ENCODE peak calls at places on chromosome 17, in five cellular contexts. B is epithelial cell of prostate; C is HCT116; A is CD8-positive, alpha-beta T cell; O is dorsolateral prefrontal cortex. S is an unnamed sample.

GRCh38 chr17:78727476-78728229 is 54.4 kb downstream of the CYTH1 start:
- DNase-seq in O (no peak), C (no peak), A (no peak), B (no peak), S (no peak)

GRCh38 chr17:40607641-40608040 is 40.0 kb downstream of the SMARCE1 start:
- DNase-seq in A (peak; percentile 76), O (no peak), B (no peak), C (no peak), S (no peak)

GRCh38 chr17:77391668-77392375 is 251.1 kb downstream of the SEC14L1 start:
- DNase-seq in B (no peak), O (no peak), C (no peak), A (peak; percentile 50), S (no peak)

GRCh38 chr17:38415250-38416194 is 12.7 kb upstream of the ARHGAP23 start:
- DNase-seq in B (no peak), C (peak; percentile 23), O (peak; percentile 58), A (no peak), S (peak; percentile 16)

GRCh38 chr17:41393826-41394225 is 3.6 kb downstream of the KRT31 start:
- DNase-seq in A (no peak), B (no peak), C (no peak), O (no peak), S (no peak)

GRCh38 chr17:81419333-81419885 is 24.2 kb downstream of the BAHCC1 start:
- DNase-seq in C (peak; percentile 71), B (no peak), A (no peak), O (no peak), S (peak; percentile 58)

GRCh38 chr17:21211825-21212479 is 2.0 kb downstream of the TMEM11 start:
- DNase-seq in B (no peak), C (no peak), O (no peak), A (no peak), S (no peak)

GRCh38 chr17:38659415-38659814 is 15.3 kb downstream of the EPOP start:
- DNase-seq in A (no peak), B (no peak), C (no peak), O (no peak), S (no peak)

GRCh38 chr17:51422634-51423033 is 162.3 kb downstream of the UTP18 start:
- DNase-seq in B (no peak), A (no peak), C (no peak), O (no peak), S (no peak)

GRCh38 chr17:81831957-81832607 is 1.0 kb downstream of the MCRIP1 start:
- DNase-seq in O (no peak), C (no peak), A (peak; percentile 71), B (no peak), S (no peak)

GRCh38 chr17:38749222-38750043 is 1.3 kb upstream of the PCGF2 start:
- DNase-seq in O (peak; percentile 70), C (peak; percentile 56), B (no peak), A (no peak), S (no peak)

GRCh38 chr17:45123930-45124796 is 8.2 kb downstream of the PLCD3 start:
- DNase-seq in A (no peak), C (peak; percentile 69), B (no peak), O (no peak), S (no peak)

GRCh38 chr17:64276961-64277505 is 14.0 kb upstream of the TEX2 start:
- DNase-seq in B (no peak), O (no peak), A (no peak), C (no peak), S (no peak)

GRCh38 chr17:11885051-11885450 is 112.2 kb downstream of the ZNF18 start:
- DNase-seq in B (no peak), A (no peak), O (no peak), C (no peak), S (no peak)

GRCh38 chr17:81429813-81430510 is 34.7 kb downstream of the BAHCC1 start:
- DNase-seq in B (no peak), C (no peak), O (no peak), A (no peak), S (peak; percentile 35)

GRCh38 chr17:72422505-72423285 is 301.9 kb downstream of the SOX9 start:
- DNase-seq in B (no peak), A (no peak), C (peak; percentile 95), O (no peak), S (no peak)

GRCh38 chr17:46771601-46772012 is 46.9 kb downstream of the WNT3 start:
- DNase-seq in O (no peak), A (no peak), C (no peak), B (no peak), S (no peak)

GRCh38 chr17:34171245-34171818 is 83.8 kb upstream of the CCL2 start:
- DNase-seq in A (peak; percentile 45), O (peak; percentile 30), C (peak; percentile 12), B (no peak), S (no peak)

GRCh38 chr17:42548070-42548837 is 4.5 kb upstream of the HSD17B1 start:
- DNase-seq in O (peak; percentile 75), C (no peak), A (peak; percentile 80), B (no peak), S (no peak)

GRCh38 chr17:57281887-57282653 is 25.7 kb downstream of the MSI2 start:
- DNase-seq in B (no peak), C (no peak), A (no peak), O (no peak), S (no peak)

GRCh38 chr17:17120716-17121115 is 78.5 kb downstream of the MPRIP start:
- DNase-seq in A (no peak), B (no peak), O (no peak), C (no peak), S (no peak)

GRCh38 chr17:37717627-37718382 is 27.1 kb downstream of the HNF1B start:
- DNase-seq in C (no peak), O (no peak), B (no peak), A (no peak), S (no peak)

GRCh38 chr17:78375401-78376079 is 2.9 kb upstream of the PGS1 start:
- DNase-seq in C (no peak), O (no peak), A (no peak), B (no peak), S (no peak)

GRCh38 chr17:72477529-72477928 is 356.7 kb downstream of the SOX9 start:
- DNase-seq in B (no peak), C (no peak), A (no peak), O (peak; percentile 27), S (no peak)

GRCh38 chr17:73645050-73645871 is 1.0 kb upstream of the SDK2 start:
- DNase-seq in C (no peak), A (peak; percentile 37), O (peak; percentile 39), B (peak; percentile 22), S (peak; percentile 50)

GRCh38 chr17:17304521-17304985 is 1.4 kb downstream of the NT5M start:
- DNase-seq in O (no peak), B (no peak), A (peak; percentile 46), C (no peak), S (no peak)

GRCh38 chr17:60170835-60171752 is 21.3 kb downstream of the CA4 start:
- DNase-seq in A (no peak), B (no peak), C (no peak), O (peak; percentile 55), S (no peak)

GRCh38 chr17:17766351-17767095 is 70.3 kb downstream of the SREBF1 start:
- DNase-seq in C (no peak), O (no peak), B (no peak), A (no peak), S (peak; percentile 30)

GRCh38 chr17:46875849-46876352 is 24.5 kb downstream of the WNT9B start:
- DNase-seq in B (no peak), C (no peak), A (no peak), O (no peak), S (no peak)

GRCh38 chr17:61002316-61002736 is 324.7 kb downstream of the BCAS3 start:
- DNase-seq in O (no peak), C (peak; percentile 26), B (no peak), A (no peak), S (no peak)

GRCh38 chr17:31428512-31428911 is 37.0 kb downstream of the RAB11FIP4 start:
- DNase-seq in B (no peak), O (no peak), A (no peak), C (no peak), S (no peak)

GRCh38 chr17:73718912-73719311 is 74.7 kb upstream of the SDK2 start:
- DNase-seq in C (no peak), B (no peak), A (no peak), O (no peak), S (peak; percentile 6)

GRCh38 chr17:1040216-1040600 is 43.3 kb downstream of the TIMM22 start:
- DNase-seq in B (no peak), O (no peak), C (no peak), A (no peak), S (no peak)
- H3K27ac ChIP-seq in B (no peak overlapping the region), O (peak overlapping the region; percentile 85), C (no peak overlapping the region), A (no peak overlapping the region), S (peak overlapping the region; percentile 82)

DNA sequence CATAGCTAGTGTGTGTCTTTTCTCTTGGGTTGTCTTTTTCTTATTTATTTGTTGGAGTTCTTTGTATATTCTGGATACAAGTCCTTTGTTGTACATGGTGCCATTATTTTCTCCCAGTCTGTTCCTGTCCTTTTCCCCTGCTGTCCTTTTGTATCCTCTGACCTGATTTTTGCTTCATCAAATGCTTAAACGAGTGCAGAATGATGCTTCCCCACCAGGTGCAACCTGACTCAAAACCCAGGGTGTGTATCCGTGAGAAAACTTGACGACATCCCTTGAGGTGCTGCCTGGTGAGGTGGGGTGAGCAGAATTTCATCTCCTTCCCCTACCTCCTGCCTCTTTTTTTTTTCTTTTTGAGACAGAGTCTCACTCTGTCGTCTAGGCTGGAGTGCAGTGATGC is 88.6 kb downstream of the NTN1 start:
- DNase-seq in C (no peak), O (no peak), A (no peak), B (no peak), S (no peak)
- H3K27ac ChIP-seq in C (no peak overlapping the region), O (no peak overlapping the region), A (no peak overlapping the region), B (no peak overlapping the region), S (no peak overlapping the region)

GRCh38 chr17:32916134-32916533 is 11.8 kb upstream of the TMEM98 start:
- DNase-seq in B (no peak), O (no peak), C (no peak), A (no peak), S (no peak)
- H3K27ac ChIP-seq in B (no peak overlapping the region), O (no peak overlapping the region), C (no peak overlapping the region), A (no peak overlapping the region), S (no peak overlapping the region)

DNA sequence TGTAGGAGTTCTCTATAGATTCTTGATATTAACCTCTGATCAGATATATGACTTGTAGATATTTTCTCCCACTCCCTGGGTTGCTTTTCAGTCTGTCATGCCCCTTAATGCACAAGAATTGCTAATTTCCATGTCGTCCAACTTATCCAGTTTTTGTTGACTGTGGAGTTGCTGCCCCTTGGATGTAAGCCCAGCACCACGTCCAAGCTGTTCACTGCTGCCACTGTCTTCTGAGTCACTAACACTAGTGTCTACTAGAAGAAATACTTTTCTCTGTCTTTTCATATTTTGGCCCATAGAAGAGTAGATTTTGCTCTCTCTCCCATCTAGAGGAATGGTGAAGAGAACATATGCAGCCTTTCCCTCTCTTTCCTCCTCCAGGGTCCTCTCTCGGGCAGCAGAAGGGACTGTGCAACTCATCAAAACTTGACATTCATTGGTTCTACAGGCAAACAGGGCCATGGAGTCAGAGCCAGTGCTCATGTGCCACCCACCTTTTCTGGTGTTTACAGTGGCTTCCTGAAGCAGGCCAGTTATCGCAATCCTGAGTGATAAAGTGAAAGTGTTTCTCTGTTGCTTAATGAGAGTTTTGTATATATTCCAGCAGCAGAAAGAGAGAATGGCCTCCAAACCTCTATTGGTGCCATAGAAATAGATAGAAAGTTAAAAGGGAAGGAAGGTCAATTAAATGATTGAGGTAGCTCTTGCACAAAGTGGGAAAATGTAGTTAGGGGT is 22.6 kb upstream of the PMP22 start:
- DNase-seq in O (no peak), C (no peak), A (no peak), B (no peak), S (no peak)
- H3K27ac ChIP-seq in O (no peak overlapping the region), C (no peak overlapping the region), A (no peak overlapping the region), B (no peak overlapping the region), S (no peak overlapping the region)

S was measured in caudate nucleus.